ENCODE peak calls at places on chromosomes 5 and 9, in nine cellular contexts. I, A, E, F, T, M, R, N and Q are unnamed samples.

GRCh38 chr9:105662184-105663104 is at the start of gene TAL2:
- DNase-seq in I (no peak), A (no peak), E (no peak), F (no peak), T (no peak), M (no peak), R (no peak), N (no peak), Q (no peak)

GRCh38 chr9:86080112-86080579 is 19.2 kb downstream of the GOLM1 start:
- DNase-seq in I (no peak), A (no peak), E (no peak), F (no peak), T (no peak), M (no peak), R (no peak), N (no peak), Q (no peak)

GRCh38 chr5:117135851-117136250 is 561.2 kb upstream of the SEMA6A start:
- DNase-seq in I (no peak), A (no peak), E (no peak), F (no peak), T (no peak), M (no peak), R (no peak), N (no peak), Q (no peak)

GRCh38 chr9:123679330-123679987 is 250.5 kb downstream of the DENND1A start:
- DNase-seq in I (no peak), A (no peak), E (no peak), F (no peak), T (no peak), M (no peak), R (no peak), N (no peak), Q (no peak)

GRCh38 chr9:127970401-127971313 is 10.1 kb downstream of the EEIG1 start:
- DNase-seq in I (peak; percentile 53), A (no peak), E (no peak), F (no peak), T (no peak), M (no peak), R (no peak), N (no peak), Q (peak; percentile 71)

GRCh38 chr5:83306572-83307241 is 164.8 kb upstream of the VCAN start:
- DNase-seq in I (no peak), A (peak; percentile 69), E (peak; percentile 53), F (peak; percentile 96), T (peak; percentile 96), M (peak; percentile 44), R (no peak), N (peak; percentile 33), Q (no peak)

GRCh38 chr9:83538172-83538889 is at the start of gene FRMD3:
- DNase-seq in I (peak; percentile 92), A (peak; percentile 86), E (no peak), F (peak; percentile 48), T (peak; percentile 67), M (peak; percentile 43), R (peak; percentile 31), N (peak; percentile 88), Q (no peak)

GRCh38 chr5:123155511-123155923 is 66.5 kb downstream of the PRDM6 start:
- DNase-seq in I (no peak), A (no peak), E (no peak), F (peak; percentile 8), T (peak; percentile 20), M (no peak), R (no peak), N (no peak), Q (no peak)

GRCh38 chr9:125421156-125421555 is 159.5 kb downstream of the GAPVD1 start:
- DNase-seq in I (no peak), A (no peak), E (no peak), F (no peak), T (no peak), M (no peak), R (no peak), N (no peak), Q (no peak)

GRCh38 chr9:110059461-110059860 is 148.5 kb downstream of the C9orf152 start:
- DNase-seq in I (no peak), A (no peak), E (no peak), F (no peak), T (no peak), M (no peak), R (no peak), N (no peak), Q (no peak)

GRCh38 chr9:110056062-110056461 is 151.9 kb downstream of the C9orf152 start:
- DNase-seq in I (no peak), A (no peak), E (no peak), F (no peak), T (no peak), M (no peak), R (no peak), N (no peak), Q (no peak)

GRCh38 chr9:110058304-110058953 is 149.5 kb downstream of the C9orf152 start:
- DNase-seq in I (peak; percentile 59), A (no peak), E (no peak), F (peak; percentile 35), T (peak; percentile 45), M (peak; percentile 67), R (peak; percentile 50), N (peak; percentile 56), Q (peak; percentile 40)
- TF ChIP-seq CTCF in I (peak; percentile 76), A (peak; percentile 35), E (peak; percentile 46), F (peak; percentile 56), T (peak; percentile 64), M (peak; percentile 76), R (peak; percentile 48), N (peak; percentile 60), Q (peak; percentile 67)

GRCh38 chr5:14305045-14305444 is 161.9 kb downstream of the TRIO start:
- DNase-seq in I (no peak), A (no peak), E (peak; percentile 63), F (peak; percentile 91), T (peak; percentile 92), M (no peak), R (no peak), N (peak; percentile 26), Q (no peak)
- H3K27ac ChIP-seq in I (no peak overlapping the region), A (no peak overlapping the region), E (peak overlapping the region; percentile 4), F (peak overlapping the region; percentile 48), T (no peak overlapping the region), M (no peak overlapping the region), R (no peak overlapping the region), N (no peak overlapping the region), Q (no peak overlapping the region)

GRCh38 chr9:79134654-79135053 is 437.1 kb upstream of the TLE4 start:
- DNase-seq in I (no peak), A (no peak), E (no peak), F (peak; percentile 52), T (peak; percentile 71), M (peak; percentile 12), R (no peak), N (no peak), Q (no peak)
- TF ChIP-seq CTCF in I (no peak), A (no peak), E (peak; percentile 30), F (peak; percentile 8), T (no peak), M (peak; percentile 34), R (no peak), N (no peak), Q (no peak)

GRCh38 chr5:143060018-143060417 is 289.8 kb downstream of the ARHGAP26 start:
- DNase-seq in I (no peak), A (no peak), E (no peak), F (no peak), T (no peak), M (no peak), R (no peak), N (no peak), Q (no peak)
- H3K27ac ChIP-seq in I (no peak overlapping the region), A (no peak overlapping the region), E (peak overlapping the region; percentile 11), F (no peak overlapping the region), T (peak overlapping the region; percentile 76), M (no peak overlapping the region), R (peak overlapping the region; percentile 32), N (peak overlapping the region; percentile 33), Q (no peak overlapping the region)

GRCh38 chr5:99945706-99946442 is 589.3 kb upstream of the FAM174A start:
- DNase-seq in I (no peak), A (no peak), E (no peak), F (no peak), T (no peak), M (no peak), R (no peak), N (no peak), Q (no peak)

GRCh38 chr5:99948850-99949249 is 586.3 kb upstream of the FAM174A start:
- DNase-seq in I (no peak), A (no peak), E (no peak), F (no peak), T (no peak), M (no peak), R (no peak), N (no peak), Q (no peak)

GRCh38 chr5:99949969-99950524 is 585.1 kb upstream of the FAM174A start:
- DNase-seq in I (no peak), A (no peak), E (no peak), F (no peak), T (no peak), M (no peak), R (no peak), N (no peak), Q (no peak)

GRCh38 chr5:99955006-99955405 is 580.2 kb upstream of the FAM174A start:
- DNase-seq in I (no peak), A (no peak), E (no peak), F (no peak), T (no peak), M (no peak), R (no peak), N (no peak), Q (no peak)

DNA sequence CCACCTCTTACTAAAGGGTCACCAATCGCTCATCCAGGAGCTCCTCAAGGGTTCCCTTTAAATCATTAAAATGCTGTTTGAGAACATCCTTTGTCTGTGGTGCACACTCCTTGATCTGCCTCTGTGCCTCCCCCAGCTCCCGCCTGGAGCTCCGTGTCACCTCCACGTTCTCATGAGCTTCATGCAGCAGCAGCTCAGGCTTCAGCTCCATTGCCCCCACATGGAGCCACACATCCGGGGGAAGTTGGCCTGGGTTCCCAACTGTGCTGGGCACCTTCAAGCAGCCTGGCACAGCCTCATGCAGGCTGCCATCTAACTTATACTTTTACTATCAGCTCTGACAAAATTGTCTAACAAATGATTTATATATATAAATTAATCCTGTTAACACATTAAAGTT is 585.8 kb upstream of the FAM174A start:
- DNase-seq in I (no peak), A (no peak), E (no peak), F (no peak), T (no peak), M (no peak), R (no peak), N (no peak), Q (no peak)
- TF ChIP-seq CTCF in I (no peak), A (no peak), E (no peak), F (no peak), T (no peak), M (no peak), R (no peak), N (no peak), Q (no peak)

DNA sequence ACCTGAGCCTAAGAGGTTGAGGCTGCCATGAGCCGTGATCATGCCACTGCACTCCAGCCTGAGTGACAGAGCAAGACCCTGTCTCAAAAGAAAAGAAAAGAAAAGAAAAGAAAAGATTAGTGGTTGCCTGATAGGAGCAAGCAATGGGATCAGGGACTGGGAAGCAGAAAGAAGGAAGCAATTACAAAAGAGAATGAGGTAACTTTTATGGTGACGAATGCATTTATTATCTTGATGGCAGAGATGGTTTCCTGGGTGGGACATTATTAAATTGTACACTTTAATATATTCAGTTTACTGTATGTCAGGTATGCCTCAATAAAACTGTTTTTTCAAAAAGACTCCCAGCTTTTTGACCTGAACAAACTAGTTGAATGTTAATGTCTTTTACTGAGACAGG is 7.5 kb upstream of the PFDN1 start:
- DNase-seq in I (no peak), A (no peak), E (no peak), F (no peak), T (peak; percentile 53), M (no peak), R (no peak), N (no peak), Q (no peak)
- H3K27ac ChIP-seq in I (peak overlapping the region; percentile 23), A (no peak overlapping the region), E (no peak overlapping the region), F (peak overlapping the region; percentile 98), T (peak overlapping the region; percentile 69), M (no peak overlapping the region), R (no peak overlapping the region), N (no peak overlapping the region), Q (no peak overlapping the region)